ENCODE peak calls at places on chromosomes 5 and 9, in four cellular contexts. One of them, this sample, is unnamed.

GRCh38 chr5:157222506-157223230 is 42.0 kb downstream of the ITK start:
- DNase-seq in K562: no peak
- DNase-seq in SK-N-SH: no peak
- DNase-seq in HCT116: no peak
- DNase-seq in this sample: no peak

GRCh38 chr9:124263800-124264426 is 6.2 kb downstream of the NEK6 start:
- DNase-seq in K562: no peak
- DNase-seq in SK-N-SH: no peak
- DNase-seq in HCT116: no peak
- DNase-seq in this sample: no peak

GRCh38 chr5:98576275-98576674 is 197.2 kb upstream of the RGMB start:
- DNase-seq in K562: no peak
- DNase-seq in SK-N-SH: no peak
- DNase-seq in HCT116: no peak
- DNase-seq in this sample: no peak

GRCh38 chr9:89845321-89845720 is 240.5 kb downstream of the GADD45G start:
- DNase-seq in K562: no peak
- DNase-seq in SK-N-SH: no peak
- DNase-seq in HCT116: no peak
- DNase-seq in this sample: no peak

GRCh38 chr5:180618830-180619562 is 27.7 kb upstream of the SCGB3A1 start:
- DNase-seq in K562: no peak
- DNase-seq in SK-N-SH: peak; percentile 91
- DNase-seq in HCT116: no peak
- DNase-seq in this sample: peak; percentile 58

GRCh38 chr9:121902483-121903135 is 190.5 kb downstream of the TTLL11 start:
- DNase-seq in K562: peak; percentile 8
- DNase-seq in SK-N-SH: peak; percentile 54
- DNase-seq in HCT116: no peak
- DNase-seq in this sample: no peak

GRCh38 chr5:63923914-63924313 is 38.3 kb downstream of the HTR1A start:
- DNase-seq in K562: no peak
- DNase-seq in SK-N-SH: no peak
- DNase-seq in HCT116: no peak
- DNase-seq in this sample: peak; percentile 97

GRCh38 chr5:14201325-14202061 is 58.4 kb downstream of the TRIO start:
- DNase-seq in K562: no peak
- DNase-seq in SK-N-SH: no peak
- DNase-seq in HCT116: no peak
- DNase-seq in this sample: no peak

GRCh38 chr9:130962418-130963316 is 23.6 kb upstream of the FIBCD1 start:
- DNase-seq in K562: peak; percentile 40
- DNase-seq in SK-N-SH: peak; percentile 49
- DNase-seq in HCT116: peak; percentile 79
- DNase-seq in this sample: no peak

GRCh38 chr5:27313549-27313948 is 275.2 kb upstream of the CDH9 start:
- DNase-seq in K562: no peak
- DNase-seq in SK-N-SH: no peak
- DNase-seq in HCT116: no peak
- DNase-seq in this sample: no peak

GRCh38 chr5:146880985-146881384 is 2.4 kb upstream of the PPP2R2B start:
- DNase-seq in K562: no peak
- DNase-seq in SK-N-SH: no peak
- DNase-seq in HCT116: no peak
- DNase-seq in this sample: no peak

GRCh38 chr9:137422668-137423000 is 328 bp downstream of the EXD3 start:
- DNase-seq in K562: peak; percentile 73
- DNase-seq in SK-N-SH: peak; percentile 79
- DNase-seq in HCT116: no peak
- DNase-seq in this sample: peak; percentile 47

GRCh38 chr9:95284667-95285066 is 32.8 kb downstream of the FANCC start:
- DNase-seq in K562: no peak
- DNase-seq in SK-N-SH: no peak
- DNase-seq in HCT116: no peak
- DNase-seq in this sample: no peak

GRCh38 chr5:16841416-16841815 is 94.7 kb downstream of the MYO10 start:
- DNase-seq in K562: no peak
- DNase-seq in SK-N-SH: no peak
- DNase-seq in HCT116: no peak
- DNase-seq in this sample: no peak

GRCh38 chr5:115545065-115545882 is 699 bp upstream of the FEM1C start:
- DNase-seq in K562: no peak
- DNase-seq in SK-N-SH: no peak
- DNase-seq in HCT116: peak; percentile 57
- DNase-seq in this sample: no peak

GRCh38 chr9:70478963-70479641 is 64.6 kb upstream of the KLF9 start:
- DNase-seq in K562: no peak
- DNase-seq in SK-N-SH: no peak
- DNase-seq in HCT116: no peak
- DNase-seq in this sample: no peak

GRCh38 chr5:71014186-71014585 is 11.0 kb downstream of the NAIP start:
- DNase-seq in K562: no peak
- DNase-seq in SK-N-SH: no peak
- DNase-seq in HCT116: no peak
- DNase-seq in this sample: no peak

GRCh38 chr5:180910182-180910581 is 11.2 kb downstream of the BTNL8 start:
- DNase-seq in K562: peak; percentile 36
- DNase-seq in SK-N-SH: no peak
- DNase-seq in HCT116: no peak
- DNase-seq in this sample: no peak

GRCh38 chr9:15513335-15513734 is 2.6 kb upstream of the PSIP1 start:
- DNase-seq in K562: peak; percentile 56
- DNase-seq in SK-N-SH: peak; percentile 31
- DNase-seq in HCT116: peak; percentile 41
- DNase-seq in this sample: no peak

GRCh38 chr9:128912270-128912853 is 8.4 kb upstream of the PHYHD1 start:
- DNase-seq in K562: no peak
- DNase-seq in SK-N-SH: no peak
- DNase-seq in HCT116: peak; percentile 43
- DNase-seq in this sample: peak; percentile 24

GRCh38 chr9:15572200-15572599 is 19.4 kb downstream of the CCDC171 start:
- DNase-seq in K562: no peak
- DNase-seq in SK-N-SH: no peak
- DNase-seq in HCT116: no peak
- DNase-seq in this sample: no peak

GRCh38 chr5:56588125-56588516 is 227.2 kb upstream of the MAP3K1 start:
- DNase-seq in K562: no peak
- DNase-seq in SK-N-SH: no peak
- DNase-seq in HCT116: no peak
- DNase-seq in this sample: no peak

GRCh38 chr5:60210810-60211209 is 317.3 kb upstream of the PDE4D start:
- DNase-seq in K562: no peak
- DNase-seq in SK-N-SH: no peak
- DNase-seq in HCT116: no peak
- DNase-seq in this sample: no peak

GRCh38 chr9:134268308-134268724 is 57.9 kb upstream of the RXRA start:
- DNase-seq in K562: no peak
- DNase-seq in SK-N-SH: no peak
- DNase-seq in HCT116: no peak
- DNase-seq in this sample: no peak

GRCh38 chr9:105881654-105882349 is 187.5 kb downstream of the TMEM38B start:
- DNase-seq in K562: peak; percentile 81
- DNase-seq in SK-N-SH: peak; percentile 44
- DNase-seq in HCT116: peak; percentile 51
- DNase-seq in this sample: peak; percentile 85

GRCh38 chr5:57383093-57383861 is 99.3 kb downstream of the ACTBL2 start:
- DNase-seq in K562: peak; percentile 87
- DNase-seq in SK-N-SH: peak; percentile 69
- DNase-seq in HCT116: peak; percentile 92
- DNase-seq in this sample: no peak

GRCh38 chr9:95499101-95499676 is 17.6 kb downstream of the PTCH1 start:
- DNase-seq in K562: no peak
- DNase-seq in SK-N-SH: no peak
- DNase-seq in HCT116: no peak
- DNase-seq in this sample: no peak

GRCh38 chr5:21236104-21236503 is 1248.1 kb upstream of the CDH18 start:
- DNase-seq in K562: no peak
- DNase-seq in SK-N-SH: no peak
- DNase-seq in HCT116: no peak
- DNase-seq in this sample: no peak

GRCh38 chr9:89806371-89807100 is 201.7 kb downstream of the GADD45G start:
- DNase-seq in K562: no peak
- DNase-seq in SK-N-SH: no peak
- DNase-seq in HCT116: no peak
- DNase-seq in this sample: no peak

GRCh38 chr9:81424431-81424830 is 264.9 kb downstream of the TLE1 start:
- DNase-seq in K562: no peak
- DNase-seq in SK-N-SH: no peak
- DNase-seq in HCT116: no peak
- DNase-seq in this sample: no peak

DNA sequence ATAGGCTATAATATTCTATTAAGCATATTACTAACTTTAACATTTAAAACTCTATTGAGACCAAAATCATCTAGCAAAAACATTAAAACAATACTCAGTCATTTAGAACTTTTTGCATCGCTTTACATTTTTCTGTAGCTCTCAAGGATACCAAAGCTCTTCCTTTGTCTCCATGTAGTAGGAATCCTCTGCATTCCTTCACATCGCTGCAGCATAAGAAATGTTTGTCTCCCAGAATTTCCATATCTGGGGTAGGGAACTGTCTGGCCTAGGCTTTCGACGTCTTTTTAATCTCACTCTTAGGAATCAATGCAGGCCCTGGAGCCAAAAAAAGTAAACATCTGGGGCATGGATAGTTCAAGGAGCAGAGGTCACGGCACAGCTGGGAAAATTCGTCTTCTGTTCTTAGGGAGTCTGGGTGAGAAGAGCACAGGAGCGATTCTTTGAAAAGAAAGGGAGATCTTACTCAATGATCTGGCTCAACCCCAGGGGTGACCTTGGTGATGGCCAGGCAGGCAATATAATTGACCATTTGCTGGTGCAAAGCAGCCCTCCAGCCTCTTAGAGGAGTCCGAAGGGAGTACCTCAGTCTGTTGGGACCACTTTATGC is 23.2 kb upstream of the RAI14 start:
- DNase-seq in K562: no peak
- DNase-seq in SK-N-SH: no peak
- DNase-seq in HCT116: no peak
- DNase-seq in this sample: no peak
- TF ChIP-seq JUND in K562: no peak
- TF ChIP-seq JUND in SK-N-SH: no peak
- TF ChIP-seq JUND in HCT116: no peak
- TF ChIP-seq JUND in this sample: no peak

DNA sequence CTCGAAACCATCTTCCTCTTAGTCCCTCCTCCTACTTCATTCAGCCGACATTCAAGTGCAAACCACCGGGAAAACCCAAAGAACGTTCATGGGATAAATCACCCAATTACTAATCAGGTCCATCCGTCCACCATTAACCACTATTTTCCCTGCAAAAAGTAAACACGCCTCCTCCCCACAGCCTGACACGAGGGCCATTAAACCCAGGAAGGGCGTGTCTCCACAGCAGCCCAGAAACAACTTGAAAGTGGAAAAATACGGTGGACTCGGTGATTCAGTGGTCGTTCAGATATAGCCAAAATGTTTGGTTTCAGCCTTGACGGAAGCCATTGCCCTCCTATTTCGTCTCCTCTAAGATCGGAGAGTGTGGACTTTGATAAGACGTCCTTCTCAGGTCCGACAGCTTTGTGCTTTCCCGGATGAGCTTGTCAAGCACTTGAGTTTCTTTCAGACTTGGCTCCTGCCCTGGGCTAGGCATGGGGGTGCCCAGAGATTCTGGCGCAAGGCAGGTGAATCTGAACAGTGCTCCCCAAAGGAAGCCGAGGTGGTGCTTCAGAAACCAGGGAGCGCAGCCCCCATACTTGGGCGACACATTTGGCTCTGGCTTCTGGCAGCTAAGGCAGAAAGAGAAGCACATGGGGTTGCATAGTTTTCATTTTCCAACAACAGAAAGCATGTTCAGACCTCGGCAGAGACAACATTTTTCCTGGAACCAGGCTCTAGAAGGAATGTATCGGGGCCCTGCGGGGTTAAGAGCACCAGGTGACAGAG is 56.6 kb downstream of the SMIM23 start:
- DNase-seq in K562: peak; percentile 37
- DNase-seq in SK-N-SH: no peak
- DNase-seq in HCT116: no peak
- DNase-seq in this sample: no peak
- TF ChIP-seq JUND in K562: no peak
- TF ChIP-seq JUND in SK-N-SH: no peak
- TF ChIP-seq JUND in HCT116: no peak
- TF ChIP-seq JUND in this sample: no peak

DNA sequence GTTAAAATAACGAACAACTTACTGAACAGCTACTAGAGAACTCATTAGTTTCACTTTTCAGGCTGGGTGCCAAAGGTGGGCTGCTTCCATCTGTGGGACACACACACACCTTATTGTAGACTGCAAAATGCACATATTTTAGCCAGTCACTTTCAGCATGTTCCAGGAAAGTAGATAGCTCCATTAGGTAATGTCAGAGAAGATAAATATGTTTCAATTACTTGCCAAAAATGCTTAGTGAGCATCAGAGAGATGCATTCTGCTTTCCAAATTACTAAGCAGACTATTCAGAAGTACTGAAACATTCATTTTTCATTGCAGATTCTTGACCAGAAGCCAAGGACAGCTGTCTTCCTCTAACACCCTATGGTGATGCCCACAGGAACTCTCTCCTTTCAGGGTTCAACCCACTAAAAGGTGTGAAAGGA is 56.2 kb upstream of the APC start:
- DNase-seq in K562: no peak
- DNase-seq in SK-N-SH: no peak
- DNase-seq in HCT116: no peak
- DNase-seq in this sample: no peak
- TF ChIP-seq JUND in K562: no peak
- TF ChIP-seq JUND in SK-N-SH: peak; percentile 59
- TF ChIP-seq JUND in HCT116: no peak
- TF ChIP-seq JUND in this sample: no peak

GRCh38 chr5:135317286-135317685 is 81.7 kb downstream of the MACROH2A1 start:
- DNase-seq in K562: no peak
- DNase-seq in SK-N-SH: no peak
- DNase-seq in HCT116: no peak
- DNase-seq in this sample: no peak

GRCh38 chr5:135315394-135315793 is 83.6 kb downstream of the MACROH2A1 start:
- DNase-seq in K562: peak; percentile 27
- DNase-seq in SK-N-SH: no peak
- DNase-seq in HCT116: no peak
- DNase-seq in this sample: no peak

GRCh38 chr5:135313405-135313804 is 85.6 kb downstream of the MACROH2A1 start:
- DNase-seq in K562: no peak
- DNase-seq in SK-N-SH: no peak
- DNase-seq in HCT116: no peak
- DNase-seq in this sample: no peak

GRCh38 chr5:135312255-135312935 is 86.6 kb downstream of the MACROH2A1 start:
- DNase-seq in K562: no peak
- DNase-seq in SK-N-SH: no peak
- DNase-seq in HCT116: no peak
- DNase-seq in this sample: no peak

DNA sequence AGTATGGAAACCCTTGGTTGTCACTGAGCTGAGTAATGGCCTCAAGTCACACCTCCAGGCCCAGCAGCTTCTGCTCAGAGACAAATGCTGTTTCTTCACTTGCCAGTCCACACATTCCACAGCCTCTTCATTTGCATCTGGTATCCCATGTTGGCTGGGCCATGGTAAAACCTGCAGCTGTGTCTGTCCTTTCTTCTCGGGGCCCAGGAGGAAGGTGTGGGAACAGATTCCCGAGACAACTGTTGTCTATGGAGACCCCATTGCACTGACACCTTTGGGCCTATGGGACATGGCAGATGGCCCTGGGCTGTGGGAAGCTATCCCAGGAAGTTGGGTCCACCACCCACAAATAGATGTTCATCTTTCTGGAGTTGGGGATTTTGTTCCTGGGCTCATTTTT is 85.1 kb downstream of the MACROH2A1 start:
- DNase-seq in K562: no peak
- DNase-seq in SK-N-SH: no peak
- DNase-seq in HCT116: no peak
- DNase-seq in this sample: no peak
- TF ChIP-seq JUND in K562: no peak
- TF ChIP-seq JUND in SK-N-SH: no peak
- TF ChIP-seq JUND in HCT116: no peak
- TF ChIP-seq JUND in this sample: no peak

This sample was measured in T47D.